ENCODE peak calls at places on chromosomes 13 and 19, in ten cellular contexts. One of them, this sample, is unnamed.

GRCh38 chr19:49787746-49788145 is 20.9 kb downstream of the AP2A1 start:
- DNase-seq in MCF 10A: no peak
- DNase-seq in HEK293T: no peak
- DNase-seq in iPS-NIHi11: no peak
- DNase-seq in stimulated activated CD8-positive, alpha-beta memory T cell treated with anti-CD3 and anti-CD28 coated beads, Interleukin-7, amount 100 ng/mL, for 1 hour: no peak
- DNase-seq in GM13976: no peak
- DNase-seq in mesenchymal stem cell: no peak
- DNase-seq in activated T-cell treated with anti-CD3 and anti-CD28 coated beads for 1 hour: no peak
- DNase-seq in ELF-1: no peak
- DNase-seq in naive thymus-derived CD8-positive, alpha-beta T cell: no peak
- DNase-seq in this sample: no peak

GRCh38 chr13:46492946-46493345 is 60.0 kb upstream of the LRCH1 start:
- DNase-seq in GM13976: peak; percentile 49
- DNase-seq in naive thymus-derived CD8-positive, alpha-beta T cell: no peak
- DNase-seq in ELF-1: peak; percentile 37
- DNase-seq in iPS-NIHi11: peak; percentile 38
- DNase-seq in activated T-cell treated with anti-CD3 and anti-CD28 coated beads for 1 hour: no peak
- DNase-seq in mesenchymal stem cell: peak; percentile 55
- DNase-seq in MCF 10A: peak; percentile 55
- DNase-seq in HEK293T: peak; percentile 54
- DNase-seq in stimulated activated CD8-positive, alpha-beta memory T cell treated with anti-CD3 and anti-CD28 coated beads, Interleukin-7, amount 100 ng/mL, for 1 hour: no peak
- DNase-seq in this sample: no peak

GRCh38 chr13:100550433-100550832 is 38.2 kb downstream of the GGACT start:
- DNase-seq in naive thymus-derived CD8-positive, alpha-beta T cell: no peak
- DNase-seq in ELF-1: peak; percentile 32
- DNase-seq in mesenchymal stem cell: peak; percentile 69
- DNase-seq in HEK293T: peak; percentile 39
- DNase-seq in MCF 10A: no peak
- DNase-seq in GM13976: no peak
- DNase-seq in iPS-NIHi11: peak; percentile 24
- DNase-seq in stimulated activated CD8-positive, alpha-beta memory T cell treated with anti-CD3 and anti-CD28 coated beads, Interleukin-7, amount 100 ng/mL, for 1 hour: no peak
- DNase-seq in activated T-cell treated with anti-CD3 and anti-CD28 coated beads for 1 hour: no peak
- DNase-seq in this sample: peak; percentile 72

GRCh38 chr13:44368062-44368591 is 5.5 kb upstream of the SERP2 start:
- DNase-seq in MCF 10A: no peak
- DNase-seq in stimulated activated CD8-positive, alpha-beta memory T cell treated with anti-CD3 and anti-CD28 coated beads, Interleukin-7, amount 100 ng/mL, for 1 hour: no peak
- DNase-seq in activated T-cell treated with anti-CD3 and anti-CD28 coated beads for 1 hour: no peak
- DNase-seq in ELF-1: no peak
- DNase-seq in GM13976: no peak
- DNase-seq in naive thymus-derived CD8-positive, alpha-beta T cell: no peak
- DNase-seq in mesenchymal stem cell: peak; percentile 52
- DNase-seq in iPS-NIHi11: no peak
- DNase-seq in HEK293T: no peak
- DNase-seq in this sample: no peak

GRCh38 chr19:33435706-33436359 is 62.3 kb downstream of the CEBPG start:
- DNase-seq in stimulated activated CD8-positive, alpha-beta memory T cell treated with anti-CD3 and anti-CD28 coated beads, Interleukin-7, amount 100 ng/mL, for 1 hour: no peak
- DNase-seq in MCF 10A: no peak
- DNase-seq in ELF-1: no peak
- DNase-seq in GM13976: no peak
- DNase-seq in HEK293T: no peak
- DNase-seq in mesenchymal stem cell: no peak
- DNase-seq in iPS-NIHi11: no peak
- DNase-seq in activated T-cell treated with anti-CD3 and anti-CD28 coated beads for 1 hour: no peak
- DNase-seq in naive thymus-derived CD8-positive, alpha-beta T cell: no peak
- DNase-seq in this sample: peak; percentile 44

GRCh38 chr19:14769201-14769600 is 9.2 kb downstream of the ADGRE2 start:
- DNase-seq in HEK293T: no peak
- DNase-seq in mesenchymal stem cell: no peak
- DNase-seq in naive thymus-derived CD8-positive, alpha-beta T cell: no peak
- DNase-seq in GM13976: no peak
- DNase-seq in activated T-cell treated with anti-CD3 and anti-CD28 coated beads for 1 hour: no peak
- DNase-seq in stimulated activated CD8-positive, alpha-beta memory T cell treated with anti-CD3 and anti-CD28 coated beads, Interleukin-7, amount 100 ng/mL, for 1 hour: no peak
- DNase-seq in MCF 10A: no peak
- DNase-seq in iPS-NIHi11: no peak
- DNase-seq in ELF-1: no peak
- DNase-seq in this sample: no peak

GRCh38 chr13:99367663-99368448 is 60.7 kb upstream of the GPR183 start:
- DNase-seq in stimulated activated CD8-positive, alpha-beta memory T cell treated with anti-CD3 and anti-CD28 coated beads, Interleukin-7, amount 100 ng/mL, for 1 hour: no peak
- DNase-seq in ELF-1: no peak
- DNase-seq in mesenchymal stem cell: no peak
- DNase-seq in naive thymus-derived CD8-positive, alpha-beta T cell: no peak
- DNase-seq in activated T-cell treated with anti-CD3 and anti-CD28 coated beads for 1 hour: no peak
- DNase-seq in MCF 10A: no peak
- DNase-seq in HEK293T: no peak
- DNase-seq in iPS-NIHi11: no peak
- DNase-seq in GM13976: no peak
- DNase-seq in this sample: no peak

GRCh38 chr13:73210218-73210883 is 151.5 kb downstream of the KLF5 start:
- DNase-seq in stimulated activated CD8-positive, alpha-beta memory T cell treated with anti-CD3 and anti-CD28 coated beads, Interleukin-7, amount 100 ng/mL, for 1 hour: no peak
- DNase-seq in activated T-cell treated with anti-CD3 and anti-CD28 coated beads for 1 hour: no peak
- DNase-seq in iPS-NIHi11: no peak
- DNase-seq in GM13976: no peak
- DNase-seq in MCF 10A: peak; percentile 56
- DNase-seq in ELF-1: no peak
- DNase-seq in mesenchymal stem cell: no peak
- DNase-seq in naive thymus-derived CD8-positive, alpha-beta T cell: no peak
- DNase-seq in HEK293T: no peak
- DNase-seq in this sample: no peak

GRCh38 chr13:66803013-66803739 is 427.0 kb downstream of the PCDH9 start:
- DNase-seq in naive thymus-derived CD8-positive, alpha-beta T cell: no peak
- DNase-seq in GM13976: no peak
- DNase-seq in HEK293T: peak; percentile 68
- DNase-seq in ELF-1: no peak
- DNase-seq in iPS-NIHi11: no peak
- DNase-seq in mesenchymal stem cell: no peak
- DNase-seq in stimulated activated CD8-positive, alpha-beta memory T cell treated with anti-CD3 and anti-CD28 coated beads, Interleukin-7, amount 100 ng/mL, for 1 hour: no peak
- DNase-seq in activated T-cell treated with anti-CD3 and anti-CD28 coated beads for 1 hour: no peak
- DNase-seq in MCF 10A: no peak
- DNase-seq in this sample: no peak

GRCh38 chr13:43329702-43330101 is 306.3 kb downstream of the DNAJC15 start:
- DNase-seq in naive thymus-derived CD8-positive, alpha-beta T cell: no peak
- DNase-seq in stimulated activated CD8-positive, alpha-beta memory T cell treated with anti-CD3 and anti-CD28 coated beads, Interleukin-7, amount 100 ng/mL, for 1 hour: no peak
- DNase-seq in MCF 10A: no peak
- DNase-seq in GM13976: no peak
- DNase-seq in activated T-cell treated with anti-CD3 and anti-CD28 coated beads for 1 hour: no peak
- DNase-seq in iPS-NIHi11: no peak
- DNase-seq in mesenchymal stem cell: no peak
- DNase-seq in HEK293T: no peak
- DNase-seq in ELF-1: no peak
- DNase-seq in this sample: no peak

GRCh38 chr19:16325671-16326400 is 1.2 kb downstream of the KLF2 start:
- DNase-seq in HEK293T: no peak
- DNase-seq in mesenchymal stem cell: no peak
- DNase-seq in MCF 10A: no peak
- DNase-seq in iPS-NIHi11: peak; percentile 75
- DNase-seq in naive thymus-derived CD8-positive, alpha-beta T cell: peak; percentile 52
- DNase-seq in activated T-cell treated with anti-CD3 and anti-CD28 coated beads for 1 hour: peak; percentile 59
- DNase-seq in ELF-1: peak; percentile 54
- DNase-seq in stimulated activated CD8-positive, alpha-beta memory T cell treated with anti-CD3 and anti-CD28 coated beads, Interleukin-7, amount 100 ng/mL, for 1 hour: no peak
- DNase-seq in GM13976: no peak
- DNase-seq in this sample: peak; percentile 82

GRCh38 chr19:33373701-33374405 is at the start of gene CEBPG:
- DNase-seq in activated T-cell treated with anti-CD3 and anti-CD28 coated beads for 1 hour: peak; percentile 36
- DNase-seq in stimulated activated CD8-positive, alpha-beta memory T cell treated with anti-CD3 and anti-CD28 coated beads, Interleukin-7, amount 100 ng/mL, for 1 hour: no peak
- DNase-seq in iPS-NIHi11: peak; percentile 78
- DNase-seq in HEK293T: peak; percentile 70
- DNase-seq in ELF-1: peak; percentile 29
- DNase-seq in mesenchymal stem cell: peak; percentile 70
- DNase-seq in MCF 10A: peak; percentile 91
- DNase-seq in naive thymus-derived CD8-positive, alpha-beta T cell: peak; percentile 60
- DNase-seq in GM13976: peak; percentile 80
- DNase-seq in this sample: peak; percentile 83

GRCh38 chr13:21852043-21852442 is 181.2 kb downstream of the FGF9 start:
- DNase-seq in mesenchymal stem cell: no peak
- DNase-seq in naive thymus-derived CD8-positive, alpha-beta T cell: no peak
- DNase-seq in GM13976: no peak
- DNase-seq in iPS-NIHi11: no peak
- DNase-seq in MCF 10A: no peak
- DNase-seq in activated T-cell treated with anti-CD3 and anti-CD28 coated beads for 1 hour: no peak
- DNase-seq in ELF-1: no peak
- DNase-seq in stimulated activated CD8-positive, alpha-beta memory T cell treated with anti-CD3 and anti-CD28 coated beads, Interleukin-7, amount 100 ng/mL, for 1 hour: no peak
- DNase-seq in HEK293T: no peak
- DNase-seq in this sample: no peak

GRCh38 chr19:8352134-8352827 is 9.2 kb upstream of the KANK3 start:
- DNase-seq in GM13976: peak; percentile 6
- DNase-seq in mesenchymal stem cell: peak; percentile 65
- DNase-seq in iPS-NIHi11: no peak
- DNase-seq in activated T-cell treated with anti-CD3 and anti-CD28 coated beads for 1 hour: no peak
- DNase-seq in MCF 10A: no peak
- DNase-seq in naive thymus-derived CD8-positive, alpha-beta T cell: no peak
- DNase-seq in ELF-1: no peak
- DNase-seq in HEK293T: peak; percentile 4
- DNase-seq in stimulated activated CD8-positive, alpha-beta memory T cell treated with anti-CD3 and anti-CD28 coated beads, Interleukin-7, amount 100 ng/mL, for 1 hour: no peak
- DNase-seq in this sample: peak; percentile 48

GRCh38 chr19:4396949-4397783 is 3.2 kb downstream of the SH3GL1 start:
- DNase-seq in naive thymus-derived CD8-positive, alpha-beta T cell: no peak
- DNase-seq in HEK293T: no peak
- DNase-seq in ELF-1: no peak
- DNase-seq in stimulated activated CD8-positive, alpha-beta memory T cell treated with anti-CD3 and anti-CD28 coated beads, Interleukin-7, amount 100 ng/mL, for 1 hour: no peak
- DNase-seq in GM13976: no peak
- DNase-seq in iPS-NIHi11: no peak
- DNase-seq in activated T-cell treated with anti-CD3 and anti-CD28 coated beads for 1 hour: no peak
- DNase-seq in MCF 10A: no peak
- DNase-seq in mesenchymal stem cell: no peak
- DNase-seq in this sample: peak; percentile 39

GRCh38 chr13:73767191-73767741 is 366.9 kb downstream of the KLF12 start:
- DNase-seq in ELF-1: no peak
- DNase-seq in HEK293T: no peak
- DNase-seq in activated T-cell treated with anti-CD3 and anti-CD28 coated beads for 1 hour: no peak
- DNase-seq in iPS-NIHi11: peak; percentile 33
- DNase-seq in GM13976: no peak
- DNase-seq in mesenchymal stem cell: peak; percentile 72
- DNase-seq in MCF 10A: no peak
- DNase-seq in stimulated activated CD8-positive, alpha-beta memory T cell treated with anti-CD3 and anti-CD28 coated beads, Interleukin-7, amount 100 ng/mL, for 1 hour: no peak
- DNase-seq in naive thymus-derived CD8-positive, alpha-beta T cell: no peak
- DNase-seq in this sample: no peak

GRCh38 chr13:58843071-58843470 is 1211.5 kb downstream of the PCDH17 start:
- DNase-seq in HEK293T: no peak
- DNase-seq in mesenchymal stem cell: no peak
- DNase-seq in MCF 10A: no peak
- DNase-seq in activated T-cell treated with anti-CD3 and anti-CD28 coated beads for 1 hour: no peak
- DNase-seq in stimulated activated CD8-positive, alpha-beta memory T cell treated with anti-CD3 and anti-CD28 coated beads, Interleukin-7, amount 100 ng/mL, for 1 hour: no peak
- DNase-seq in GM13976: no peak
- DNase-seq in naive thymus-derived CD8-positive, alpha-beta T cell: no peak
- DNase-seq in ELF-1: peak; percentile 81
- DNase-seq in iPS-NIHi11: no peak
- DNase-seq in this sample: no peak

GRCh38 chr13:22812793-22813192 is 368.0 kb upstream of the SGCG start:
- DNase-seq in GM13976: no peak
- DNase-seq in MCF 10A: no peak
- DNase-seq in mesenchymal stem cell: no peak
- DNase-seq in activated T-cell treated with anti-CD3 and anti-CD28 coated beads for 1 hour: no peak
- DNase-seq in stimulated activated CD8-positive, alpha-beta memory T cell treated with anti-CD3 and anti-CD28 coated beads, Interleukin-7, amount 100 ng/mL, for 1 hour: no peak
- DNase-seq in ELF-1: no peak
- DNase-seq in HEK293T: no peak
- DNase-seq in naive thymus-derived CD8-positive, alpha-beta T cell: no peak
- DNase-seq in iPS-NIHi11: no peak
- DNase-seq in this sample: peak; percentile 54

GRCh38 chr13:47426126-47426849 is 529.4 kb upstream of the HTR2A start:
- DNase-seq in naive thymus-derived CD8-positive, alpha-beta T cell: no peak
- DNase-seq in iPS-NIHi11: no peak
- DNase-seq in HEK293T: no peak
- DNase-seq in ELF-1: no peak
- DNase-seq in activated T-cell treated with anti-CD3 and anti-CD28 coated beads for 1 hour: no peak
- DNase-seq in MCF 10A: peak; percentile 85
- DNase-seq in mesenchymal stem cell: peak; percentile 67
- DNase-seq in stimulated activated CD8-positive, alpha-beta memory T cell treated with anti-CD3 and anti-CD28 coated beads, Interleukin-7, amount 100 ng/mL, for 1 hour: no peak
- DNase-seq in GM13976: no peak
- DNase-seq in this sample: peak; percentile 52

GRCh38 chr19:34847393-34847792 is 74.4 kb upstream of the ZNF599 start:
- DNase-seq in HEK293T: no peak
- DNase-seq in naive thymus-derived CD8-positive, alpha-beta T cell: no peak
- DNase-seq in mesenchymal stem cell: no peak
- DNase-seq in iPS-NIHi11: no peak
- DNase-seq in MCF 10A: no peak
- DNase-seq in activated T-cell treated with anti-CD3 and anti-CD28 coated beads for 1 hour: no peak
- DNase-seq in stimulated activated CD8-positive, alpha-beta memory T cell treated with anti-CD3 and anti-CD28 coated beads, Interleukin-7, amount 100 ng/mL, for 1 hour: no peak
- DNase-seq in ELF-1: no peak
- DNase-seq in GM13976: no peak
- DNase-seq in this sample: no peak

GRCh38 chr13:95343944-95344343 is 42.7 kb upstream of the ABCC4 start:
- DNase-seq in MCF 10A: no peak
- DNase-seq in HEK293T: no peak
- DNase-seq in iPS-NIHi11: no peak
- DNase-seq in mesenchymal stem cell: no peak
- DNase-seq in naive thymus-derived CD8-positive, alpha-beta T cell: no peak
- DNase-seq in activated T-cell treated with anti-CD3 and anti-CD28 coated beads for 1 hour: no peak
- DNase-seq in ELF-1: no peak
- DNase-seq in stimulated activated CD8-positive, alpha-beta memory T cell treated with anti-CD3 and anti-CD28 coated beads, Interleukin-7, amount 100 ng/mL, for 1 hour: no peak
- DNase-seq in GM13976: no peak
- DNase-seq in this sample: no peak

GRCh38 chr19:21482863-21483276 is 22.5 kb upstream of the ZNF429 start:
- DNase-seq in HEK293T: peak; percentile 46
- DNase-seq in mesenchymal stem cell: no peak
- DNase-seq in naive thymus-derived CD8-positive, alpha-beta T cell: peak; percentile 71
- DNase-seq in activated T-cell treated with anti-CD3 and anti-CD28 coated beads for 1 hour: peak; percentile 57
- DNase-seq in ELF-1: peak; percentile 86
- DNase-seq in stimulated activated CD8-positive, alpha-beta memory T cell treated with anti-CD3 and anti-CD28 coated beads, Interleukin-7, amount 100 ng/mL, for 1 hour: peak; percentile 19
- DNase-seq in iPS-NIHi11: peak; percentile 73
- DNase-seq in GM13976: peak; percentile 36
- DNase-seq in MCF 10A: peak; percentile 15
- DNase-seq in this sample: peak; percentile 84

GRCh38 chr13:77898097-77898496 is 20.5 kb downstream of the EDNRB start:
- DNase-seq in HEK293T: no peak
- DNase-seq in GM13976: no peak
- DNase-seq in naive thymus-derived CD8-positive, alpha-beta T cell: no peak
- DNase-seq in stimulated activated CD8-positive, alpha-beta memory T cell treated with anti-CD3 and anti-CD28 coated beads, Interleukin-7, amount 100 ng/mL, for 1 hour: no peak
- DNase-seq in iPS-NIHi11: no peak
- DNase-seq in mesenchymal stem cell: peak; percentile 59
- DNase-seq in ELF-1: no peak
- DNase-seq in activated T-cell treated with anti-CD3 and anti-CD28 coated beads for 1 hour: no peak
- DNase-seq in MCF 10A: no peak
- DNase-seq in this sample: no peak